ENCODE peak calls at places on chromosomes 12 and 14, in eight cellular contexts. O is GM04503; J is Karpas-422; R is activated CD8-positive, alpha-beta memory T cell treated with anti-CD3 and anti-CD28 coated beads for 48 hours; M is EH; Z is activated effector memory CD4-positive, alpha-beta T cell treated with anti-CD3 and anti-CD28 coated beads, Interleukin-2, amount 50 U/mL, for 16 hours; X is MCF 10A; D is GM18507. I is an unnamed sample.

GRCh38 chr12:43696154-43696553 is 62.4 kb downstream of the PUS7L start:
- DNase-seq in M (no peak), D (no peak), R (no peak), X (no peak), J (no peak), O (no peak), Z (no peak), I (no peak)

GRCh38 chr12:102169922-102170698 is 27.5 kb downstream of the PMCH start:
- DNase-seq in R (no peak), X (peak; percentile 44), Z (no peak), J (peak; percentile 73), O (no peak), D (peak; percentile 2), M (peak; percentile 49), I (peak; percentile 18)

GRCh38 chr12:74646831-74647230 is 109.2 kb downstream of the ATXN7L3B start:
- DNase-seq in R (no peak), D (no peak), Z (no peak), O (no peak), M (no peak), X (peak; percentile 51), J (peak; percentile 74), I (peak; percentile 1)

GRCh38 chr14:76514599-76514998 is 138.7 kb downstream of the ESRRB start:
- DNase-seq in D (no peak), R (no peak), J (peak; percentile 92), X (peak; percentile 72), M (no peak), O (no peak), Z (peak; percentile 30), I (no peak)

GRCh38 chr12:45701296-45701695 is 28.2 kb upstream of the ARID2 start:
- DNase-seq in R (no peak), J (no peak), X (no peak), D (no peak), Z (no peak), M (no peak), O (no peak), I (no peak)

GRCh38 chr12:132071001-132071810 is 72.9 kb downstream of the DDX51 start:
- DNase-seq in J (peak; percentile 84), Z (peak; percentile 42), D (peak; percentile 44), M (no peak), R (no peak), X (no peak), O (no peak), I (no peak)

GRCh38 chr14:93133476-93133875 is 17.8 kb upstream of the ITPK1 start:
- DNase-seq in R (no peak), O (peak; percentile 52), Z (no peak), J (no peak), D (no peak), M (peak; percentile 84), X (peak; percentile 95), I (peak; percentile 60)

GRCh38 chr14:104805326-104805678 is 4.4 kb downstream of the ZBTB42 start:
- DNase-seq in M (peak; percentile 93), D (no peak), Z (no peak), R (no peak), X (peak; percentile 78), J (no peak), O (peak; percentile 44), I (peak; percentile 93)

GRCh38 chr14:24556756-24557155 is 19.3 kb downstream of the CTSG start:
- DNase-seq in M (peak; percentile 17), Z (no peak), J (no peak), D (no peak), R (no peak), X (peak; percentile 5), O (peak; percentile 3), I (peak; percentile 42)

GRCh38 chr12:124147030-124147429 is 147.9 kb upstream of the RFLNA start:
- DNase-seq in R (no peak), J (no peak), O (no peak), Z (no peak), M (no peak), D (no peak), X (no peak), I (no peak)

GRCh38 chr12:107560194-107560905 is 125.2 kb upstream of the PWP1 start:
- DNase-seq in O (no peak), X (no peak), Z (no peak), D (no peak), J (no peak), R (no peak), M (peak; percentile 2), I (no peak)

GRCh38 chr12:42801271-42801670 is 211.7 kb upstream of the PRICKLE1 start:
- DNase-seq in O (no peak), X (no peak), Z (no peak), M (no peak), J (no peak), D (no peak), R (no peak), I (no peak)

GRCh38 chr12:26389303-26389702 is 193.9 kb downstream of the SSPN start:
- DNase-seq in J (no peak), O (no peak), X (no peak), M (no peak), D (no peak), R (no peak), Z (no peak), I (no peak)

GRCh38 chr14:22656226-22656625 is 12.1 kb upstream of the OR6J1 start:
- DNase-seq in M (no peak), X (no peak), D (no peak), O (no peak), J (peak; percentile 38), Z (no peak), R (no peak), I (no peak)

GRCh38 chr14:68476965-68477455 is 315.9 kb downstream of the ZFP36L1 start:
- DNase-seq in Z (no peak), O (no peak), M (no peak), R (no peak), D (no peak), J (no peak), X (no peak), I (no peak)

GRCh38 chr12:2586159-2587035 is 208.4 kb upstream of the FKBP4 start:
- DNase-seq in Z (peak; percentile 12), X (no peak), D (no peak), O (no peak), R (no peak), M (peak; percentile 45), J (no peak), I (no peak)

GRCh38 chr14:78836777-78837176 is 666.6 kb downstream of the NRXN3 start:
- DNase-seq in O (no peak), D (no peak), Z (no peak), X (peak; percentile 76), R (no peak), M (peak; percentile 68), J (peak; percentile 91), I (peak; percentile 70)

GRCh38 chr12:112408621-112409020 is 784 bp downstream of the RPL6 start:
- DNase-seq in R (no peak), J (no peak), M (no peak), O (no peak), Z (no peak), D (no peak), X (no peak), I (no peak)

GRCh38 chr12:12590961-12591360 is 20.7 kb upstream of the CREBL2 start:
- DNase-seq in D (no peak), X (peak; percentile 24), J (no peak), R (no peak), Z (no peak), M (no peak), O (no peak), I (no peak)

GRCh38 chr12:28135801-28136439 is 54.3 kb upstream of the CCDC91 start:
- DNase-seq in X (no peak), R (no peak), J (no peak), Z (no peak), D (no peak), O (no peak), M (no peak), I (no peak)

GRCh38 chr12:90335561-90335960 is 619.4 kb downstream of the CCER1 start:
- DNase-seq in Z (no peak), J (no peak), X (no peak), M (no peak), O (no peak), D (no peak), R (no peak), I (no peak)

GRCh38 chr14:76203086-76204001 is 51.6 kb downstream of the GPATCH2L start:
- DNase-seq in D (no peak), Z (no peak), J (no peak), R (no peak), M (peak; percentile 90), X (peak; percentile 89), O (peak; percentile 34), I (peak; percentile 92)

GRCh38 chr14:76900406-76901085 is 74.3 kb downstream of the LRRC74A start:
- DNase-seq in R (no peak), D (no peak), J (no peak), O (no peak), Z (no peak), M (peak; percentile 64), X (no peak), I (no peak)

GRCh38 chr12:1807489-1807888 is 12.9 kb upstream of the LRTM2 start:
- DNase-seq in R (no peak), Z (no peak), J (no peak), D (no peak), O (no peak), M (no peak), X (no peak), I (no peak)

GRCh38 chr14:24984846-24985589 is 64.9 kb downstream of the STXBP6 start:
- DNase-seq in D (no peak), R (no peak), J (no peak), M (peak; percentile 63), X (no peak), O (no peak), Z (no peak), I (no peak)

GRCh38 chr14:23829736-23830474 is 123.7 kb upstream of the DHRS4 start:
- DNase-seq in M (peak; percentile 95), D (no peak), O (peak; percentile 84), J (no peak), Z (no peak), X (peak; percentile 90), R (no peak), I (peak; percentile 95)

GRCh38 chr14:96904201-96904600 is 107.0 kb downstream of the VRK1 start:
- DNase-seq in J (no peak), Z (no peak), X (peak; percentile 37), R (no peak), O (no peak), D (no peak), M (no peak), I (no peak)

GRCh38 chr14:68976160-68977067 is 2.7 kb downstream of the ACTN1 start:
- DNase-seq in J (no peak), Z (no peak), D (no peak), X (peak; percentile 38), R (no peak), O (no peak), M (peak; percentile 67), I (peak; percentile 68)

GRCh38 chr12:46404225-46404631 is 31.7 kb upstream of the SLC38A2 start:
- DNase-seq in O (peak; percentile 89), Z (no peak), D (no peak), R (no peak), J (no peak), M (peak; percentile 97), X (no peak), I (peak; percentile 78)

GRCh38 chr12:120013659-120014380 is 24.8 kb downstream of the BICDL1 start:
- DNase-seq in O (no peak), M (no peak), X (peak; percentile 60), Z (peak; percentile 73), D (peak; percentile 53), J (no peak), R (no peak), I (no peak)

GRCh38 chr14:30138517-30138916 is 210.9 kb upstream of the PRKD1 start:
- DNase-seq in J (no peak), D (no peak), X (no peak), R (no peak), Z (no peak), M (no peak), O (no peak), I (no peak)

GRCh38 chr12:49369723-49370145 is 2.5 kb downstream of the SPATS2 start:
- DNase-seq in M (peak; percentile 46), X (peak; percentile 59), Z (peak; percentile 66), J (peak; percentile 70), O (no peak), D (no peak), R (no peak), I (peak; percentile 53)

GRCh38 chr14:32202468-32202865 is 602 bp downstream of the RNU6-8 start:
- DNase-seq in M (no peak), R (no peak), Z (no peak), X (no peak), O (no peak), D (no peak), J (no peak), I (peak; percentile 30)

GRCh38 chr12:116385486-116386217 is 108.2 kb upstream of the MED13L start:
- DNase-seq in X (no peak), M (no peak), J (no peak), R (no peak), D (no peak), O (no peak), Z (no peak), I (no peak)

I was measured in EL.